ENCODE peak calls at places on chromosomes 12 and 14, in eight cellular contexts. W, G, P, D, O, A, R and L are unnamed samples.

GRCh38 chr12:2640281-2640680 is 154.5 kb upstream of the FKBP4 start:
- DNase-seq in W (no peak), G (no peak), P (peak; percentile 58), D (no peak), O (no peak), A (no peak), R (no peak), L (no peak)

GRCh38 chr14:33714527-33715222 is 236.2 kb downstream of the EGLN3 start:
- DNase-seq in W (no peak), G (no peak), P (no peak), D (no peak), O (no peak), A (no peak), R (no peak), L (no peak)

GRCh38 chr14:69170848-69171247 is 17.9 kb upstream of the DCAF5 start:
- DNase-seq in W (no peak), G (no peak), P (no peak), D (no peak), O (no peak), A (no peak), R (no peak), L (no peak)

GRCh38 chr12:4962539-4963486 is 53.1 kb downstream of the KCNA1 start:
- DNase-seq in W (no peak), G (no peak), P (no peak), D (no peak), O (no peak), A (no peak), R (no peak), L (no peak)

GRCh38 chr14:91361236-91361811 is 56.3 kb downstream of the CCDC88C start:
- DNase-seq in W (peak; percentile 53), G (no peak), P (no peak), D (no peak), O (no peak), A (no peak), R (no peak), L (no peak)

GRCh38 chr14:29528889-29529288 is 398.8 kb downstream of the PRKD1 start:
- DNase-seq in W (no peak), G (no peak), P (no peak), D (peak; percentile 52), O (no peak), A (no peak), R (no peak), L (no peak)

GRCh38 chr14:51651388-51652167 is at the start of gene FRMD6:
- DNase-seq in W (peak; percentile 83), G (peak; percentile 57), P (peak; percentile 94), D (peak; percentile 57), O (peak; percentile 83), A (peak; percentile 89), R (peak; percentile 90), L (peak; percentile 87)

GRCh38 chr14:54882521-54882920 is 20.1 kb downstream of the GCH1 start:
- DNase-seq in W (no peak), G (no peak), P (no peak), D (no peak), O (no peak), A (no peak), R (no peak), L (no peak)

GRCh38 chr12:11836282-11836963 is 186.9 kb downstream of the ETV6 start:
- DNase-seq in W (no peak), G (peak; percentile 23), P (no peak), D (no peak), O (no peak), A (no peak), R (no peak), L (peak; percentile 24)

GRCh38 chr12:23502259-23502658 is 447.2 kb downstream of the SOX5 start:
- DNase-seq in W (no peak), G (no peak), P (no peak), D (no peak), O (no peak), A (no peak), R (no peak), L (no peak)

GRCh38 chr12:103244596-103244995 is 251.2 kb downstream of the C12orf42 start:
- DNase-seq in W (no peak), G (no peak), P (no peak), D (no peak), O (no peak), A (no peak), R (no peak), L (no peak)

GRCh38 chr12:119036878-119037493 is 55.6 kb downstream of the SRRM4 start:
- DNase-seq in W (no peak), G (no peak), P (no peak), D (no peak), O (no peak), A (no peak), R (no peak), L (peak; percentile 8)

GRCh38 chr14:50773632-50774541 is 57.1 kb downstream of the NIN start:
- DNase-seq in W (peak; percentile 68), G (no peak), P (peak; percentile 76), D (peak; percentile 36), O (no peak), A (peak; percentile 38), R (no peak), L (no peak)

GRCh38 chr12:131603106-131604033 is 107.5 kb upstream of the SFSWAP start:
- DNase-seq in W (no peak), G (no peak), P (no peak), D (no peak), O (no peak), A (no peak), R (no peak), L (no peak)

GRCh38 chr12:93877446-93877845 is 200.3 kb downstream of the CRADD start:
- DNase-seq in W (no peak), G (no peak), P (no peak), D (no peak), O (no peak), A (no peak), R (no peak), L (no peak)

GRCh38 chr14:86712727-86713126 is 1182.8 kb downstream of the FLRT2 start:
- DNase-seq in W (no peak), G (no peak), P (no peak), D (no peak), O (no peak), A (no peak), R (no peak), L (no peak)

GRCh38 chr12:120290541-120291312 is 976 bp downstream of the RNU4-2 start:
- DNase-seq in W (peak; percentile 24), G (no peak), P (no peak), D (no peak), O (peak; percentile 15), A (peak; percentile 50), R (peak; percentile 43), L (peak; percentile 43)

GRCh38 chr14:100225169-100225568 is 13.8 kb upstream of the YY1 start:
- DNase-seq in W (no peak), G (no peak), P (no peak), D (no peak), O (no peak), A (no peak), R (no peak), L (no peak)

GRCh38 chr12:13386269-13387039 is 189.9 kb downstream of the EMP1 start:
- DNase-seq in W (no peak), G (no peak), P (no peak), D (no peak), O (no peak), A (no peak), R (no peak), L (no peak)

GRCh38 chr14:34297786-34298520 is 164.1 kb downstream of the SPTSSA start:
- DNase-seq in W (no peak), G (no peak), P (no peak), D (no peak), O (no peak), A (no peak), R (no peak), L (no peak)

GRCh38 chr14:26841920-26842741 is 244.3 kb upstream of the NOVA1 start:
- DNase-seq in W (peak; percentile 24), G (no peak), P (peak; percentile 77), D (peak; percentile 94), O (no peak), A (no peak), R (peak; percentile 21), L (no peak)

GRCh38 chr14:34324363-34324795 is 137.7 kb downstream of the SPTSSA start:
- DNase-seq in W (peak; percentile 55), G (no peak), P (no peak), D (no peak), O (peak; percentile 14), A (no peak), R (no peak), L (peak; percentile 11)

GRCh38 chr14:95527392-95528002 is 7.4 kb upstream of the GLRX5 start:
- DNase-seq in W (no peak), G (no peak), P (peak; percentile 79), D (no peak), O (peak; percentile 52), A (no peak), R (no peak), L (no peak)

GRCh38 chr12:3097186-3097804 is 20.1 kb downstream of the TSPAN9 start:
- DNase-seq in W (peak; percentile 58), G (no peak), P (no peak), D (no peak), O (no peak), A (no peak), R (peak; percentile 81), L (no peak)

GRCh38 chr14:38790916-38791315 is 312.1 kb downstream of the SEC23A start:
- DNase-seq in W (no peak), G (no peak), P (no peak), D (no peak), O (no peak), A (no peak), R (no peak), L (no peak)

GRCh38 chr12:104291867-104292524 is 11.5 kb upstream of the EID3 start:
- DNase-seq in W (no peak), G (no peak), P (no peak), D (no peak), O (no peak), A (no peak), R (no peak), L (no peak)

GRCh38 chr14:47678993-47679392 is 3.6 kb upstream of the MDGA2 start:
- DNase-seq in W (no peak), G (no peak), P (no peak), D (no peak), O (no peak), A (no peak), R (no peak), L (no peak)

GRCh38 chr12:29164477-29165163 is 15.5 kb downstream of the FAR2 start:
- DNase-seq in W (no peak), G (no peak), P (no peak), D (peak; percentile 36), O (no peak), A (no peak), R (no peak), L (no peak)

GRCh38 chr14:104120281-104120741 is 18.1 kb upstream of the KIF26A start:
- DNase-seq in W (no peak), G (no peak), P (no peak), D (no peak), O (no peak), A (no peak), R (no peak), L (peak; percentile 5)

GRCh38 chr12:27316947-27317346 is 15.7 kb upstream of the BMAL2 start:
- DNase-seq in W (no peak), G (no peak), P (no peak), D (no peak), O (no peak), A (no peak), R (no peak), L (no peak)

GRCh38 chr14:89466460-89466859 is 49.4 kb upstream of the FOXN3 start:
- DNase-seq in W (no peak), G (no peak), P (no peak), D (no peak), O (no peak), A (peak; percentile 50), R (no peak), L (peak; percentile 53)

GRCh38 chr14:63155511-63156189 is 48.6 kb upstream of the RHOJ start:
- DNase-seq in W (no peak), G (no peak), P (no peak), D (peak; percentile 3), O (no peak), A (no peak), R (no peak), L (no peak)

GRCh38 chr14:48323655-48324054 is 648.2 kb upstream of the MDGA2 start:
- DNase-seq in W (no peak), G (no peak), P (no peak), D (no peak), O (no peak), A (no peak), R (no peak), L (no peak)

GRCh38 chr12:106227641-106228319 is 20.0 kb downstream of the CKAP4 start:
- DNase-seq in W (peak; percentile 44), G (no peak), P (no peak), D (no peak), O (peak; percentile 71), A (no peak), R (no peak), L (peak; percentile 44)